ENCODE peak calls at places on chromosomes 5 and 9, in five cellular contexts. Y is GM10248, N is body of pancreas, B is nephron progenitor cell, R is sigmoid colon. S is an unnamed sample.

GRCh38 chr9:29211681-29212589 is 1638.7 kb upstream of the C9orf72 start:
- DNase-seq in B (peak; percentile 86), R (peak; percentile 59), Y (peak; percentile 80), N (peak; percentile 50), S (peak; percentile 82)

GRCh38 chr5:81268797-81269196 is 32.6 kb upstream of the ZCCHC9 start:
- DNase-seq in Y (no peak), R (no peak), B (no peak), N (no peak), S (no peak)

GRCh38 chr5:1668141-1668721 is 131.4 kb downstream of the MRPL36 start:
- DNase-seq in B (no peak), R (no peak), N (peak; percentile 69), Y (no peak), S (no peak)

GRCh38 chr5:148000036-148000435 is 63.7 kb upstream of the SPINK5 start:
- DNase-seq in R (no peak), N (no peak), Y (no peak), B (no peak), S (no peak)

GRCh38 chr9:96376926-96377874 is 6.3 kb downstream of the SLC35D2 start:
- DNase-seq in N (no peak), R (peak; percentile 17), B (peak; percentile 10), Y (no peak), S (no peak)

GRCh38 chr5:89916131-89916530 is 493.4 kb downstream of the CETN3 start:
- DNase-seq in R (no peak), B (no peak), Y (no peak), N (no peak), S (no peak)

GRCh38 chr5:124453221-124454032 is 293.0 kb downstream of the ZNF608 start:
- DNase-seq in R (no peak), Y (peak; percentile 22), N (no peak), B (no peak), S (no peak)

GRCh38 chr9:113952651-113953050 is 76.5 kb downstream of the ZNF618 start:
- DNase-seq in Y (no peak), N (no peak), B (no peak), R (no peak), S (no peak)

GRCh38 chr5:108919591-108920326 is 172.1 kb downstream of the FER start:
- DNase-seq in Y (peak; percentile 15), R (no peak), N (no peak), B (no peak), S (no peak)

GRCh38 chr9:132731230-132731629 is 61.0 kb downstream of the GTF3C4 start:
- DNase-seq in Y (no peak), N (no peak), R (no peak), B (no peak), S (no peak)

GRCh38 chr9:137660144-137660543 is 41.3 kb downstream of the EHMT1 start:
- DNase-seq in B (no peak), N (no peak), Y (no peak), R (peak; percentile 9), S (no peak)

GRCh38 chr9:134130503-134131375 is 5.1 kb upstream of the WDR5 start:
- DNase-seq in B (peak; percentile 47), Y (no peak), R (no peak), N (peak; percentile 93), S (no peak)

GRCh38 chr9:89410709-89411111 is 87.2 kb downstream of the SEMA4D start:
- DNase-seq in R (no peak), B (no peak), N (no peak), Y (peak; percentile 80), S (no peak)

GRCh38 chr5:949275-949543 is 56.5 kb downstream of the TRIP13 start:
- DNase-seq in N (no peak), Y (no peak), B (no peak), R (no peak), S (no peak)

GRCh38 chr5:169626779-169627178 is 10.3 kb upstream of the DOCK2 start:
- DNase-seq in N (no peak), B (no peak), Y (no peak), R (no peak), S (no peak)

GRCh38 chr5:150503977-150504620 is 3.8 kb upstream of the NDST1 start:
- DNase-seq in N (peak; percentile 94), Y (no peak), B (no peak), R (peak; percentile 73), S (peak; percentile 66)

GRCh38 chr5:89277791-89278190 is 394.8 kb upstream of the MEF2C start:
- DNase-seq in N (no peak), B (no peak), R (no peak), Y (no peak), S (no peak)

GRCh38 chr5:137055271-137055872 is 443.8 kb downstream of the SPOCK1 start:
- DNase-seq in B (no peak), R (no peak), N (no peak), Y (no peak), S (no peak)

GRCh38 chr9:72646061-72646460 is 124.7 kb downstream of the TMC1 start:
- DNase-seq in N (no peak), B (no peak), R (no peak), Y (no peak), S (no peak)

GRCh38 chr9:125137200-125137599 is 6.1 kb downstream of the SCAI start:
- DNase-seq in R (no peak), B (no peak), Y (no peak), N (no peak), S (no peak)

GRCh38 chr5:53479656-53480473 is 564 bp upstream of the FST start:
- DNase-seq in R (peak; percentile 80), B (peak; percentile 74), Y (peak; percentile 40), N (peak; percentile 27), S (no peak)

GRCh38 chr9:88313364-88314220 is 74.7 kb upstream of the SPIN1 start:
- DNase-seq in N (no peak), R (peak; percentile 12), B (peak; percentile 7), Y (no peak), S (no peak)

GRCh38 chr9:75824816-75825568 is 65.5 kb upstream of the PCSK5 start:
- DNase-seq in N (no peak), Y (no peak), R (no peak), B (no peak), S (no peak)

GRCh38 chr9:90044263-90044662 is 439.5 kb downstream of the GADD45G start:
- DNase-seq in Y (no peak), R (no peak), N (no peak), B (no peak), S (no peak)

GRCh38 chr9:76756273-76756650 is 8.0 kb upstream of the PCA3 start:
- DNase-seq in Y (no peak), R (peak; percentile 63), B (peak; percentile 36), N (no peak), S (peak; percentile 89)

GRCh38 chr9:134099123-134099761 is 31.4 kb upstream of the BRD3 start:
- DNase-seq in R (no peak), N (peak; percentile 53), Y (peak; percentile 75), B (peak; percentile 14), S (peak; percentile 37)

GRCh38 chr5:158741296-158741695 is 358.4 kb downstream of the EBF1 start:
- DNase-seq in N (no peak), Y (no peak), B (no peak), R (no peak), S (no peak)

GRCh38 chr5:158737536-158738027 is 362.1 kb downstream of the EBF1 start:
- DNase-seq in R (no peak), N (no peak), Y (no peak), B (no peak), S (no peak)

GRCh38 chr5:158740358-158740757 is 359.4 kb downstream of the EBF1 start:
- DNase-seq in R (no peak), Y (no peak), B (no peak), N (no peak), S (no peak)

GRCh38 chr5:158736134-158736533 is 363.6 kb downstream of the EBF1 start:
- DNase-seq in N (no peak), Y (no peak), R (no peak), B (no peak), S (no peak)

DNA sequence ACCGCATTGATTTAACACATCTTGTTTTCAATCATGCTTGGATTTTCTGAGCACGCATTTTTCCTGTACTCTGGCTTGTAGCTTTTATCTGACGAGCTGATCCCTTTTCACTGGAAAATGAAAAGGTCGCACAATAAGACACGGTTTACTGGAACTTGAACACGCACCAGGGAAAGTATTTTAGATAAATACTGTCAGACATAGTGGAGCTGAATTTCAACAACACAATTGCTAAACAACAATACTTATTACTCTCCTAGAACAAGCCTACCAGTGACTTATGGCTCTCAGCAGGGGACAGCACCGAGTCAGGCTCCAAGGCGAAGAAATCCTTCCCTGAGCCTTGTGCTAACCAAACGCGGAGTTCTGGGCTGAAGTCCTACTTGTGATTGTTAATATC is 359.8 kb downstream of the EBF1 start:
- DNase-seq in N (no peak), R (no peak), Y (no peak), B (no peak), S (peak; percentile 39)
- TF ChIP-seq CTCF in N (no peak), R (no peak), Y (no peak), B (no peak), S (peak; percentile 67)

DNA sequence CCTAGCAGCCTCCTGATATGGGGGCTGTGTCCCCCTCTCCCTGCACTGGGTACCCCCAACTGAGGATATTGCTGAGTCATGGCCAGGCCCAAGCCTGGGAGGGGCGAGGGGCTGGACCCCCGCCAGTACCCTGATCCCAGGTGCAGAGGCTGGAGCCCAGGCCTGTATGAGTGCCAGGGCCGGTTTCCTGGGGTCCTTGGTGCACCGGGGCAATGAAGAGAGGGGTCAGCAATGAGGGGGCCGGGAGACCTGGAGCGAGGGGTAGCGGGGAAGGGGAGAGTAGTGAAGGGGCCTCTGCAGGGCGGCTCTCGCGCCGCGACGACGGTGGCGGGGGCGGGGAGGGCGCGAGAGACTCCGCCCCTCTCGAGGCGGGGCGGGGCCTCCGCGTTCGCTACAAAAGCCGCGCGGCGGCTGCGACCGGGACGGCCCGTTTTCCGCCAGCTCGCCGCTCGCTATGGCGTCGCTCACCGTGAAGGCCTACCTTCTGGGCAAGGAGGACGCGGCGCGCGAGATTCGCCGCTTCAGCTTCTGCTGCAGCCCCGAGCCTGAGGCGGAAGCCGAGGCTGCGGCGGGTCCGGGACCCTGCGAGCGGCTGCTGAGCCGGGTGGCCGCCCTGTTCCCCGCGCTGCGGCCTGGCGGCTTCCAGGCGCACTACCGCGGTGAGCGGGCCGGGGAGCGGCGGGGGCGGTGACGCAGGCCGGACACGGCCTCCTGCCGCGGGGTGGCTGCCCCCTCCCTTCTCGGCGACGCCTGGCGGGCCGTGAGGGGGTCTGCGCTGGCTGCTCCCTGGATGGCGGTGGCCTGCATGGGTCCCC is at the start of gene SQSTM1:
- DNase-seq in R (peak; percentile 91), Y (peak; percentile 90), N (peak; percentile 84), B (peak; percentile 84), S (peak; percentile 83)
- TF ChIP-seq CTCF in R (no peak), Y (no peak), N (no peak), B (no peak), S (no peak)

GRCh38 chr9:109857337-109857736 is 77.3 kb downstream of the PALM2AKAP2 start:
- DNase-seq in R (no peak), Y (no peak), B (no peak), N (no peak), S (no peak)

GRCh38 chr9:109861499-109861898 is 81.5 kb downstream of the PALM2AKAP2 start:
- DNase-seq in B (no peak), R (no peak), N (no peak), Y (no peak), S (no peak)

GRCh38 chr9:109861918-109862317 is 81.9 kb downstream of the PALM2AKAP2 start:
- DNase-seq in Y (no peak), N (no peak), B (no peak), R (no peak), S (no peak)

GRCh38 chr9:109856785-109857184 is 76.8 kb downstream of the PALM2AKAP2 start:
- DNase-seq in B (peak; percentile 4), N (no peak), R (peak; percentile 67), Y (no peak), S (peak; percentile 8)

GRCh38 chr9:109859447-109859846 is 79.4 kb downstream of the PALM2AKAP2 start:
- DNase-seq in R (no peak), N (no peak), Y (no peak), B (no peak), S (no peak)
- TF ChIP-seq CTCF in R (no peak), N (no peak), Y (peak; percentile 7), B (no peak), S (no peak)

GRCh38 chr5:165328856-165329255 is 1823.4 kb downstream of the MAT2B start:
- DNase-seq in B (no peak), Y (no peak), R (no peak), N (no peak), S (no peak)
- TF ChIP-seq CTCF in B (no peak), Y (no peak), R (no peak), N (no peak), S (no peak)